ENCODE peak calls at places on chromosome 13, in ten cellular contexts. One of them, this sample, is unnamed.
A peak's percentile ranks its signal among the peaks of the same experiment; 100 is the strongest.

GRCh38 chr13:113771709-113772331 is 12.8 kb downstream of the TMEM255B start:
- DNase-seq in H9: no peak
- DNase-seq in gastrocnemius medialis: no peak
- DNase-seq in CD8-positive, alpha-beta T cell: no peak
- DNase-seq in ovary: no peak
- DNase-seq in AG09309: no peak
- DNase-seq in lower leg skin: no peak
- DNase-seq in activated B cell treated with CpG ODN at 0.5 μM for 24 hours: no peak
- DNase-seq in fibroblast of the aortic adventitia: no peak
- DNase-seq in WTC11: no peak
- DNase-seq in this sample: no peak

GRCh38 chr13:73970413-73971055 is 163.7 kb downstream of the KLF12 start:
- DNase-seq in H9: no peak
- DNase-seq in gastrocnemius medialis: no peak
- DNase-seq in CD8-positive, alpha-beta T cell: no peak
- DNase-seq in ovary: no peak
- DNase-seq in AG09309: no peak
- DNase-seq in lower leg skin: no peak
- DNase-seq in activated B cell treated with CpG ODN at 0.5 μM for 24 hours: no peak
- DNase-seq in fibroblast of the aortic adventitia: peak; percentile 28
- DNase-seq in WTC11: no peak
- DNase-seq in this sample: no peak

GRCh38 chr13:41897126-41897525 is 63.8 kb downstream of the VWA8 start:
- DNase-seq in H9: no peak
- DNase-seq in gastrocnemius medialis: no peak
- DNase-seq in CD8-positive, alpha-beta T cell: no peak
- DNase-seq in ovary: no peak
- DNase-seq in AG09309: no peak
- DNase-seq in lower leg skin: no peak
- DNase-seq in activated B cell treated with CpG ODN at 0.5 μM for 24 hours: no peak
- DNase-seq in fibroblast of the aortic adventitia: no peak
- DNase-seq in WTC11: no peak
- DNase-seq in this sample: no peak

GRCh38 chr13:78241278-78241919 is 322.8 kb upstream of the EDNRB start:
- DNase-seq in H9: peak; percentile 60
- DNase-seq in gastrocnemius medialis: no peak
- DNase-seq in CD8-positive, alpha-beta T cell: no peak
- DNase-seq in ovary: no peak
- DNase-seq in AG09309: no peak
- DNase-seq in lower leg skin: no peak
- DNase-seq in activated B cell treated with CpG ODN at 0.5 μM for 24 hours: no peak
- DNase-seq in fibroblast of the aortic adventitia: peak; percentile 26
- DNase-seq in WTC11: peak; percentile 73
- DNase-seq in this sample: peak; percentile 30

GRCh38 chr13:26996965-26997752 is 174.5 kb downstream of the USP12 start:
- DNase-seq in H9: no peak
- DNase-seq in gastrocnemius medialis: no peak
- DNase-seq in CD8-positive, alpha-beta T cell: no peak
- DNase-seq in ovary: no peak
- DNase-seq in AG09309: no peak
- DNase-seq in lower leg skin: no peak
- DNase-seq in activated B cell treated with CpG ODN at 0.5 μM for 24 hours: no peak
- DNase-seq in fibroblast of the aortic adventitia: no peak
- DNase-seq in WTC11: no peak
- DNase-seq in this sample: no peak

GRCh38 chr13:89455741-89456140 is 1784.6 kb downstream of the SLITRK5 start:
- DNase-seq in H9: no peak
- DNase-seq in gastrocnemius medialis: no peak
- DNase-seq in CD8-positive, alpha-beta T cell: no peak
- DNase-seq in ovary: no peak
- DNase-seq in AG09309: no peak
- DNase-seq in lower leg skin: no peak
- DNase-seq in activated B cell treated with CpG ODN at 0.5 μM for 24 hours: no peak
- DNase-seq in fibroblast of the aortic adventitia: no peak
- DNase-seq in WTC11: no peak
- DNase-seq in this sample: no peak

GRCh38 chr13:19085876-19086275 is 95.7 kb downstream of the TUBA3C start:
- DNase-seq in H9: no peak
- DNase-seq in gastrocnemius medialis: no peak
- DNase-seq in CD8-positive, alpha-beta T cell: no peak
- DNase-seq in ovary: no peak
- DNase-seq in AG09309: no peak
- DNase-seq in lower leg skin: no peak
- DNase-seq in activated B cell treated with CpG ODN at 0.5 μM for 24 hours: no peak
- DNase-seq in fibroblast of the aortic adventitia: no peak
- DNase-seq in WTC11: no peak
- DNase-seq in this sample: no peak

GRCh38 chr13:39565036-39565949 is 37.7 kb downstream of the LHFPL6 start:
- DNase-seq in H9: peak; percentile 70
- DNase-seq in gastrocnemius medialis: no peak
- DNase-seq in CD8-positive, alpha-beta T cell: no peak
- DNase-seq in ovary: no peak
- DNase-seq in AG09309: peak; percentile 88
- DNase-seq in lower leg skin: no peak
- DNase-seq in activated B cell treated with CpG ODN at 0.5 μM for 24 hours: no peak
- DNase-seq in fibroblast of the aortic adventitia: peak; percentile 95
- DNase-seq in WTC11: peak; percentile 57
- DNase-seq in this sample: no peak

GRCh38 chr13:28637714-28638355 is 21.1 kb upstream of the POMP start:
- DNase-seq in H9: no peak
- DNase-seq in gastrocnemius medialis: no peak
- DNase-seq in CD8-positive, alpha-beta T cell: no peak
- DNase-seq in ovary: no peak
- DNase-seq in AG09309: no peak
- DNase-seq in lower leg skin: no peak
- DNase-seq in activated B cell treated with CpG ODN at 0.5 μM for 24 hours: no peak
- DNase-seq in fibroblast of the aortic adventitia: no peak
- DNase-seq in WTC11: no peak
- DNase-seq in this sample: no peak

GRCh38 chr13:28636677-28637317 is 22.1 kb upstream of the POMP start:
- DNase-seq in H9: peak; percentile 79
- DNase-seq in gastrocnemius medialis: no peak
- DNase-seq in CD8-positive, alpha-beta T cell: peak; percentile 36
- DNase-seq in ovary: no peak
- DNase-seq in AG09309: peak; percentile 47
- DNase-seq in lower leg skin: peak; percentile 31
- DNase-seq in activated B cell treated with CpG ODN at 0.5 μM for 24 hours: no peak
- DNase-seq in fibroblast of the aortic adventitia: peak; percentile 75
- DNase-seq in WTC11: peak; percentile 68
- DNase-seq in this sample: peak; percentile 31

GRCh38 chr13:28640861-28641599 is 17.9 kb upstream of the POMP start:
- DNase-seq in H9: no peak
- DNase-seq in gastrocnemius medialis: no peak
- DNase-seq in CD8-positive, alpha-beta T cell: no peak
- DNase-seq in ovary: no peak
- DNase-seq in AG09309: no peak
- DNase-seq in lower leg skin: no peak
- DNase-seq in activated B cell treated with CpG ODN at 0.5 μM for 24 hours: no peak
- DNase-seq in fibroblast of the aortic adventitia: no peak
- DNase-seq in WTC11: no peak
- DNase-seq in this sample: no peak

GRCh38 chr13:28636078-28636477 is 22.9 kb upstream of the POMP start:
- DNase-seq in H9: no peak
- DNase-seq in gastrocnemius medialis: no peak
- DNase-seq in CD8-positive, alpha-beta T cell: no peak
- DNase-seq in ovary: no peak
- DNase-seq in AG09309: peak; percentile 64
- DNase-seq in lower leg skin: no peak
- DNase-seq in activated B cell treated with CpG ODN at 0.5 μM for 24 hours: no peak
- DNase-seq in fibroblast of the aortic adventitia: peak; percentile 51
- DNase-seq in WTC11: no peak
- DNase-seq in this sample: no peak

GRCh38 chr13:28638756-28639155 is 20.2 kb upstream of the POMP start:
- DNase-seq in H9: no peak
- DNase-seq in gastrocnemius medialis: no peak
- DNase-seq in CD8-positive, alpha-beta T cell: no peak
- DNase-seq in ovary: no peak
- DNase-seq in AG09309: no peak
- DNase-seq in lower leg skin: no peak
- DNase-seq in activated B cell treated with CpG ODN at 0.5 μM for 24 hours: no peak
- DNase-seq in fibroblast of the aortic adventitia: no peak
- DNase-seq in WTC11: no peak
- DNase-seq in this sample: no peak
- TF ChIP-seq CTCF in H9: no peak
- TF ChIP-seq CTCF in gastrocnemius medialis: no peak
- TF ChIP-seq CTCF in CD8-positive, alpha-beta T cell: no peak
- TF ChIP-seq CTCF in ovary: no peak
- TF ChIP-seq CTCF in AG09309: no peak
- TF ChIP-seq CTCF in lower leg skin: no peak
- TF ChIP-seq CTCF in activated B cell treated with CpG ODN at 0.5 μM for 24 hours: no peak
- TF ChIP-seq CTCF in fibroblast of the aortic adventitia: no peak
- TF ChIP-seq CTCF in WTC11: no peak
- TF ChIP-seq CTCF in this sample: no peak

GRCh38 chr13:102846261-102847015 is 606 bp downstream of the ERCC5 start:
- DNase-seq in H9: peak; percentile 37
- DNase-seq in gastrocnemius medialis: no peak
- DNase-seq in CD8-positive, alpha-beta T cell: peak; percentile 53
- DNase-seq in ovary: peak; percentile 37
- DNase-seq in AG09309: no peak
- DNase-seq in lower leg skin: peak; percentile 27
- DNase-seq in activated B cell treated with CpG ODN at 0.5 μM for 24 hours: no peak
- DNase-seq in fibroblast of the aortic adventitia: peak; percentile 54
- DNase-seq in WTC11: peak; percentile 14
- DNase-seq in this sample: peak; percentile 16

GRCh38 chr13:102847272-102848234 is 1.7 kb downstream of the ERCC5 start:
- DNase-seq in H9: no peak
- DNase-seq in gastrocnemius medialis: no peak
- DNase-seq in CD8-positive, alpha-beta T cell: no peak
- DNase-seq in ovary: no peak
- DNase-seq in AG09309: no peak
- DNase-seq in lower leg skin: no peak
- DNase-seq in activated B cell treated with CpG ODN at 0.5 μM for 24 hours: no peak
- DNase-seq in fibroblast of the aortic adventitia: peak; percentile 73
- DNase-seq in WTC11: no peak
- DNase-seq in this sample: no peak

GRCh38 chr13:102848956-102849355 is 3.1 kb downstream of the ERCC5 start:
- DNase-seq in H9: no peak
- DNase-seq in gastrocnemius medialis: no peak
- DNase-seq in CD8-positive, alpha-beta T cell: no peak
- DNase-seq in ovary: no peak
- DNase-seq in AG09309: no peak
- DNase-seq in lower leg skin: no peak
- DNase-seq in activated B cell treated with CpG ODN at 0.5 μM for 24 hours: no peak
- DNase-seq in fibroblast of the aortic adventitia: no peak
- DNase-seq in WTC11: no peak
- DNase-seq in this sample: no peak

GRCh38 chr13:102845289-102845629 is 573 bp upstream of the ERCC5 start:
- DNase-seq in H9: no peak
- DNase-seq in gastrocnemius medialis: no peak
- DNase-seq in CD8-positive, alpha-beta T cell: no peak
- DNase-seq in ovary: no peak
- DNase-seq in AG09309: no peak
- DNase-seq in lower leg skin: no peak
- DNase-seq in activated B cell treated with CpG ODN at 0.5 μM for 24 hours: no peak
- DNase-seq in fibroblast of the aortic adventitia: peak; percentile 8
- DNase-seq in WTC11: no peak
- DNase-seq in this sample: no peak

DNA sequence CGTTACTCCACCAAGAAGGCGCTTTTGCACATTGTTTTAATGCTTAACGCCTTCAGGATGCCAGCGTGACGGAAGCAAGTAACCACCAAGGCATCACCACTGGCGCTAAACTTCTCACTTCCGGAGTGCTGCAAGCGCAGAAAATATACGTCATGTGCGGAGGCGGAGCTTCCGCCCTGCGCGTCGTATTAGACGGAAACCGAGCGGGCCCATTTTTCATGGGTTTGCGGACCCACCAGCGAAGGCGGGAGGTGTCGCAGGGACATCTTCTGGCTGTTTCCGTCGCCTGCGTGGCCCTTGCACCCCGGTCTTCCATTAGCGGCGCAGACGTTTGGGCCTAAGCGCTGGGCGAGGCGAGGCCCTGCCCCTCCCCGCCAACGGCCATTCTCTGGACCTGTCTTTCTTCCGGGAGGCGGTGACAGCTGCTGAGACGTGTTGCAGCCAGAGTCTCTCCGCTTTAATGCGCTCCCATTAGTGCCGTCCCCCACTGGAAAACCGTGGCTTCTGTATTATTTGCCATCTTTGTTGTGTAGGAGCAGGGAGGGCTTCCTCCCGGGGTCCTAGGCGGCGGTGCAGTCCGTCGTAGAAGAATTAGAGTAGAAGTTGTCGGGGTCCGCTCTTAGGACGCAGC is at the start of gene ERCC5:
- DNase-seq in H9: peak; percentile 90
- DNase-seq in gastrocnemius medialis: peak; percentile 85
- DNase-seq in CD8-positive, alpha-beta T cell: peak; percentile 97
- DNase-seq in ovary: peak; percentile 95
- DNase-seq in AG09309: peak; percentile 79
- DNase-seq in lower leg skin: peak; percentile 94
- DNase-seq in activated B cell treated with CpG ODN at 0.5 μM for 24 hours: peak; percentile 96
- DNase-seq in fibroblast of the aortic adventitia: peak; percentile 96
- DNase-seq in WTC11: peak; percentile 90
- DNase-seq in this sample: peak; percentile 84
- TF ChIP-seq CTCF in H9: no peak
- TF ChIP-seq CTCF in gastrocnemius medialis: peak; percentile 42
- TF ChIP-seq CTCF in CD8-positive, alpha-beta T cell: no peak
- TF ChIP-seq CTCF in ovary: peak; percentile 25
- TF ChIP-seq CTCF in AG09309: no peak
- TF ChIP-seq CTCF in lower leg skin: no peak
- TF ChIP-seq CTCF in activated B cell treated with CpG ODN at 0.5 μM for 24 hours: no peak
- TF ChIP-seq CTCF in fibroblast of the aortic adventitia: no peak
- TF ChIP-seq CTCF in WTC11: no peak
- TF ChIP-seq CTCF in this sample: no peak

GRCh38 chr13:106378263-106378662 is 157.2 kb downstream of the EFNB2 start:
- DNase-seq in H9: no peak
- DNase-seq in gastrocnemius medialis: no peak
- DNase-seq in CD8-positive, alpha-beta T cell: no peak
- DNase-seq in ovary: no peak
- DNase-seq in AG09309: no peak
- DNase-seq in lower leg skin: no peak
- DNase-seq in activated B cell treated with CpG ODN at 0.5 μM for 24 hours: no peak
- DNase-seq in fibroblast of the aortic adventitia: no peak
- DNase-seq in WTC11: no peak
- DNase-seq in this sample: no peak

GRCh38 chr13:106377341-106377740 is 158.1 kb downstream of the EFNB2 start:
- DNase-seq in H9: no peak
- DNase-seq in gastrocnemius medialis: no peak
- DNase-seq in CD8-positive, alpha-beta T cell: no peak
- DNase-seq in ovary: no peak
- DNase-seq in AG09309: no peak
- DNase-seq in lower leg skin: no peak
- DNase-seq in activated B cell treated with CpG ODN at 0.5 μM for 24 hours: no peak
- DNase-seq in fibroblast of the aortic adventitia: no peak
- DNase-seq in WTC11: no peak
- DNase-seq in this sample: no peak

GRCh38 chr13:106375085-106375484 is 160.4 kb downstream of the EFNB2 start:
- DNase-seq in H9: no peak
- DNase-seq in gastrocnemius medialis: no peak
- DNase-seq in CD8-positive, alpha-beta T cell: no peak
- DNase-seq in ovary: no peak
- DNase-seq in AG09309: no peak
- DNase-seq in lower leg skin: no peak
- DNase-seq in activated B cell treated with CpG ODN at 0.5 μM for 24 hours: no peak
- DNase-seq in fibroblast of the aortic adventitia: no peak
- DNase-seq in WTC11: no peak
- DNase-seq in this sample: no peak

GRCh38 chr13:106374631-106375030 is 160.8 kb downstream of the EFNB2 start:
- DNase-seq in H9: no peak
- DNase-seq in gastrocnemius medialis: no peak
- DNase-seq in CD8-positive, alpha-beta T cell: no peak
- DNase-seq in ovary: no peak
- DNase-seq in AG09309: no peak
- DNase-seq in lower leg skin: no peak
- DNase-seq in activated B cell treated with CpG ODN at 0.5 μM for 24 hours: no peak
- DNase-seq in fibroblast of the aortic adventitia: no peak
- DNase-seq in WTC11: no peak
- DNase-seq in this sample: no peak

GRCh38 chr13:106376411-106377112 is 158.9 kb downstream of the EFNB2 start:
- DNase-seq in H9: no peak
- DNase-seq in gastrocnemius medialis: no peak
- DNase-seq in CD8-positive, alpha-beta T cell: no peak
- DNase-seq in ovary: no peak
- DNase-seq in AG09309: peak; percentile 76
- DNase-seq in lower leg skin: no peak
- DNase-seq in activated B cell treated with CpG ODN at 0.5 μM for 24 hours: no peak
- DNase-seq in fibroblast of the aortic adventitia: peak; percentile 82
- DNase-seq in WTC11: no peak
- DNase-seq in this sample: no peak
- TF ChIP-seq CTCF in H9: peak; percentile 37
- TF ChIP-seq CTCF in gastrocnemius medialis: no peak
- TF ChIP-seq CTCF in CD8-positive, alpha-beta T cell: no peak
- TF ChIP-seq CTCF in ovary: no peak
- TF ChIP-seq CTCF in AG09309: peak; percentile 45
- TF ChIP-seq CTCF in lower leg skin: no peak
- TF ChIP-seq CTCF in activated B cell treated with CpG ODN at 0.5 μM for 24 hours: no peak
- TF ChIP-seq CTCF in fibroblast of the aortic adventitia: no peak
- TF ChIP-seq CTCF in WTC11: no peak
- TF ChIP-seq CTCF in this sample: no peak

GRCh38 chr13:24096659-24097058 is 63.9 kb upstream of the SPATA13 start:
- DNase-seq in H9: no peak
- DNase-seq in gastrocnemius medialis: no peak
- DNase-seq in CD8-positive, alpha-beta T cell: no peak
- DNase-seq in ovary: no peak
- DNase-seq in AG09309: no peak
- DNase-seq in lower leg skin: no peak
- DNase-seq in activated B cell treated with CpG ODN at 0.5 μM for 24 hours: no peak
- DNase-seq in fibroblast of the aortic adventitia: no peak
- DNase-seq in WTC11: no peak
- DNase-seq in this sample: no peak
- TF ChIP-seq CTCF in H9: no peak
- TF ChIP-seq CTCF in gastrocnemius medialis: no peak
- TF ChIP-seq CTCF in CD8-positive, alpha-beta T cell: no peak
- TF ChIP-seq CTCF in ovary: no peak
- TF ChIP-seq CTCF in AG09309: no peak
- TF ChIP-seq CTCF in lower leg skin: no peak
- TF ChIP-seq CTCF in activated B cell treated with CpG ODN at 0.5 μM for 24 hours: no peak
- TF ChIP-seq CTCF in fibroblast of the aortic adventitia: no peak
- TF ChIP-seq CTCF in WTC11: no peak
- TF ChIP-seq CTCF in this sample: no peak